ENCODE peak calls at places on chromosomes 11 and 22, in six cellular contexts. Q, E, M, X, I and D are unnamed samples. For H3K4me1, the result is how much of the 10 kb centered on the place peaks cover.

GRCh38 chr11:279966-280761 is 2.0 kb downstream of the NLRP6 start:
- DNase-seq in X (no peak), M (no peak), Q (no peak), E (no peak), I (no peak), D (no peak)

GRCh38 chr11:118628432-118628831 is 21.0 kb downstream of the PHLDB1 start:
- DNase-seq in I (no peak), E (peak), M (no peak), Q (no peak), X (no peak), D (no peak)

GRCh38 chr11:111064118-111064517 is 181.4 kb upstream of the POU2AF2 start:
- DNase-seq in M (no peak), Q (no peak), X (no peak), I (no peak), E (no peak), D (no peak)

GRCh38 chr22:45564349-45565030 is 61.8 kb downstream of the FBLN1 start:
- DNase-seq in Q (no peak), X (no peak), M (no peak), E (peak), I (no peak), D (no peak)

GRCh38 chr22:27628891-27629631 is 172.5 kb downstream of the MN1 start:
- DNase-seq in M (no peak), X (no peak), Q (no peak), I (no peak), E (no peak), D (peak)

GRCh38 chr22:46107089-46107664 is 43.1 kb upstream of the PPARA start:
- DNase-seq in X (no peak), Q (no peak), I (no peak), M (no peak), E (peak), D (no peak)

GRCh38 chr22:28462041-28462440 is 217.6 kb downstream of the TTC28 start:
- DNase-seq in M (no peak), E (no peak), X (no peak), Q (no peak), I (no peak), D (no peak)

GRCh38 chr11:44760917-44761545 is 34.3 kb downstream of the TSPAN18 start:
- DNase-seq in E (peak), I (no peak), Q (peak), X (peak), M (no peak), D (peak)

GRCh38 chr11:41392591-41392990 is 66.9 kb downstream of the LRRC4C start:
- DNase-seq in E (no peak), M (no peak), I (no peak), X (no peak), Q (no peak), D (no peak)

GRCh38 chr11:61940466-61940865 is 9.7 kb upstream of the BEST1 start:
- DNase-seq in M (no peak), Q (no peak), X (no peak), E (no peak), I (no peak), D (no peak)

GRCh38 chr11:105989124-105989523 is 32.9 kb downstream of the MSANTD4 start:
- DNase-seq in Q (no peak), X (no peak), I (no peak), E (no peak), M (no peak), D (no peak)

GRCh38 chr11:12361650-12362049 is 15.7 kb upstream of the PARVA start:
- DNase-seq in I (no peak), M (no peak), X (no peak), E (no peak), Q (no peak), D (no peak)

GRCh38 chr11:32109138-32109537 is 18.3 kb downstream of the RCN1 start:
- DNase-seq in Q (no peak), E (no peak), I (no peak), M (no peak), X (no peak), D (no peak)

GRCh38 chr11:121282376-121282775 is 10.2 kb upstream of the SC5D start:
- DNase-seq in E (no peak), Q (no peak), X (no peak), M (no peak), I (no peak), D (no peak)

GRCh38 chr22:41237707-41238569 is 2.8 kb downstream of the CHADL start:
- DNase-seq in M (peak), I (peak), E (peak), X (no peak), Q (no peak), D (peak)

GRCh38 chr11:205221-206001 is 1.8 kb downstream of the BET1L start:
- DNase-seq in E (no peak), M (no peak), Q (no peak), X (no peak), I (no peak), D (no peak)

GRCh38 chr11:13962562-13963168 is at the start of gene SPON1:
- DNase-seq in M (peak), X (no peak), E (peak), Q (no peak), I (no peak), D (no peak)

GRCh38 chr11:100861221-100861620 is 174.1 kb downstream of the ARHGAP42 start:
- DNase-seq in E (no peak), X (no peak), I (no peak), M (no peak), Q (peak), D (no peak)

GRCh38 chr11:75565221-75565814 is 3.3 kb downstream of the SERPINH1 start:
- DNase-seq in E (peak), Q (no peak), I (no peak), M (no peak), X (no peak), D (peak)

GRCh38 chr11:108117746-108118371 is 3.5 kb upstream of the ACAT1 start:
- DNase-seq in E (no peak), Q (no peak), X (no peak), M (no peak), I (peak), D (no peak)

GRCh38 chr11:71309611-71310010 is 57.2 kb upstream of the SHANK2 start:
- DNase-seq in E (no peak), M (no peak), I (no peak), Q (peak), X (no peak), D (no peak)

GRCh38 chr11:45537617-45538016 is 127.8 kb downstream of the CHST1 start:
- DNase-seq in M (no peak), X (no peak), Q (no peak), E (no peak), I (no peak), D (peak)

GRCh38 chr11:11265320-11265719 is 87.7 kb downstream of the CSNK2A3 start:
- DNase-seq in I (no peak), X (no peak), E (no peak), Q (no peak), M (no peak), D (no peak)

GRCh38 chr11:113874920-113875413 is 405 bp downstream of the USP28 start:
- DNase-seq in M (no peak), I (no peak), Q (no peak), X (no peak), E (no peak), D (peak)
- TF ChIP-seq CTCF in M (no peak), I (peak), Q (peak), X (no peak), E (no peak), D (peak)

GRCh38 chr11:128843198-128843766 is 23.8 kb downstream of the KCNJ1 start:
- DNase-seq in E (no peak), X (no peak), I (no peak), M (no peak), Q (no peak), D (no peak)
- H3K4me1 ChIP-seq in E (under half), X (under half), I (half or more), M (under half), Q (under half), D (under half)

GRCh38 chr22:35684732-35685131 is 32.9 kb upstream of the APOL5 start:
- DNase-seq in I (no peak), E (no peak), Q (no peak), X (no peak), M (no peak), D (no peak)
- TF ChIP-seq CTCF in I (no peak), E (no peak), Q (no peak), X (no peak), M (no peak), D (no peak)

GRCh38 chr11:127058524-127058923 is 58.0 kb upstream of the KIRREL3 start:
- DNase-seq in E (no peak), X (no peak), I (no peak), M (no peak), Q (no peak), D (no peak)
- H3K4me1 ChIP-seq in E (under half), X (under half), I (under half), M (under half), Q (under half), D (under half)

DNA sequence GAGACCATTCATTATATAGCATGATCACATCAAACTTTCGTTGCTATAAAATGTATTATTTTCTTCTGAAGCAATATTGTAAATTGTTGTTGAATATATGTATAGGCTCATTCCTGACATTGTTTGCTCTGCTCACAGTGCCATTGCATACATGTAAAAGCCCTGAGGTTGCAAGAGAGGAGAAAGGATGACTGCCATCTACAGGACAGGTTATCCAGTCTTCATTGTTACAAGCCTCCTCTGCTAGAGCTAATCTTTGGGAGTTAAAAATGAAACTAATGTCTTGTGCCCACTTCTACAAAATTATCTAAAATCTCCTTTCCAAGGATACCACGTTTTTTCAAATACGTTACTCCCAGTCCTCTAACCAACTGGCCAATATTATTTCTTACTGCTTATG is 16.4 kb upstream of the OR5AL1 start:
- DNase-seq in I (no peak), Q (no peak), X (no peak), E (no peak), M (no peak), D (no peak)
- TF ChIP-seq CTCF in I (peak), Q (no peak), X (no peak), E (no peak), M (no peak), D (no peak)

DNA sequence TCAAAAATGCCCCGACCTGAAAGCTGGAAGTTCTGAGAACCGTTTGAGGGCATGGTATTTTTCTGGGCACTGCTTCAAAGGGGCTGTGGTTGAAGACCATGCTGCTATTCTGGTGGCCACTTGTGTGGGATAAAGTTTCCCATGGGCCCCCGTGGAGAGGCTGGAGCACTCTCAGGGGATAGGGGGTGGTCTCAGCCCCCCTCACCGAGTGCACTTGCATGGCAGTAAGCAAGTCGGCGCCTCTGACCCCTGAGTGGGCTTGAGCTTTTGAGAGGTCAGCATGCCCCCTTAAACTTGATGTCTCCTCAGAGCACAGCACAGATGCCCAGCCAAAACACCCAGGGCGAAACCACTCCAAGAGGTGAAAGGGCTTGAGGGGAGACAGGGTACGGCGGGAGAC is 35.6 kb downstream of the TIMP3 start:
- DNase-seq in Q (no peak), M (no peak), I (no peak), X (no peak), E (no peak), D (no peak)
- H3K4me1 ChIP-seq in Q (under half), M (under half), I (under half), X (half or more), E (under half), D (under half)